ENCODE peak calls at places on chromosomes 12 and 14, in eight cellular contexts. One of them, this sample, is unnamed.

GRCh38 chr12:128833418-128833817 is 9.7 kb upstream of the SLC15A4 start:
- DNase-seq in NCI-H2081: no peak
- DNase-seq in posterior cingulate gyrus: no peak
- DNase-seq in hippocampal formation: no peak
- DNase-seq in fibroblast of lung: no peak
- DNase-seq in CD4-positive, CD25-positive, alpha-beta regulatory T cell: no peak
- DNase-seq in Calu3: no peak
- DNase-seq in stimulated activated CD4-positive, alpha-beta T cell treated with anti-CD3 and anti-CD28 coated beads, Interleukin-15, amount 100 ng/mL, for 48 hours: no peak
- DNase-seq in this sample: no peak

GRCh38 chr12:56267443-56268071 is 815 bp downstream of the COQ10A start:
- DNase-seq in Calu3: no peak
- DNase-seq in NCI-H2081: no peak
- DNase-seq in hippocampal formation: no peak
- DNase-seq in posterior cingulate gyrus: no peak
- DNase-seq in CD4-positive, CD25-positive, alpha-beta regulatory T cell: no peak
- DNase-seq in stimulated activated CD4-positive, alpha-beta T cell treated with anti-CD3 and anti-CD28 coated beads, Interleukin-15, amount 100 ng/mL, for 48 hours: no peak
- DNase-seq in fibroblast of lung: no peak
- DNase-seq in this sample: no peak

GRCh38 chr12:110590806-110591326 is 7.7 kb upstream of the PPTC7 start:
- DNase-seq in NCI-H2081: no peak
- DNase-seq in hippocampal formation: peak
- DNase-seq in stimulated activated CD4-positive, alpha-beta T cell treated with anti-CD3 and anti-CD28 coated beads, Interleukin-15, amount 100 ng/mL, for 48 hours: no peak
- DNase-seq in CD4-positive, CD25-positive, alpha-beta regulatory T cell: peak
- DNase-seq in posterior cingulate gyrus: no peak
- DNase-seq in fibroblast of lung: peak
- DNase-seq in Calu3: no peak
- DNase-seq in this sample: no peak

GRCh38 chr12:119644930-119645329 is 23.0 kb upstream of the PRKAB1 start:
- DNase-seq in CD4-positive, CD25-positive, alpha-beta regulatory T cell: no peak
- DNase-seq in stimulated activated CD4-positive, alpha-beta T cell treated with anti-CD3 and anti-CD28 coated beads, Interleukin-15, amount 100 ng/mL, for 48 hours: no peak
- DNase-seq in NCI-H2081: no peak
- DNase-seq in fibroblast of lung: no peak
- DNase-seq in hippocampal formation: no peak
- DNase-seq in Calu3: no peak
- DNase-seq in posterior cingulate gyrus: no peak
- DNase-seq in this sample: no peak

GRCh38 chr14:21026988-21027315 is 2.1 kb upstream of the NDRG2 start:
- DNase-seq in Calu3: no peak
- DNase-seq in CD4-positive, CD25-positive, alpha-beta regulatory T cell: no peak
- DNase-seq in hippocampal formation: no peak
- DNase-seq in stimulated activated CD4-positive, alpha-beta T cell treated with anti-CD3 and anti-CD28 coated beads, Interleukin-15, amount 100 ng/mL, for 48 hours: no peak
- DNase-seq in posterior cingulate gyrus: no peak
- DNase-seq in NCI-H2081: no peak
- DNase-seq in fibroblast of lung: no peak
- DNase-seq in this sample: no peak

GRCh38 chr14:69853774-69854173 is 25.4 kb upstream of the SMOC1 start:
- DNase-seq in CD4-positive, CD25-positive, alpha-beta regulatory T cell: no peak
- DNase-seq in NCI-H2081: no peak
- DNase-seq in fibroblast of lung: no peak
- DNase-seq in posterior cingulate gyrus: no peak
- DNase-seq in Calu3: no peak
- DNase-seq in hippocampal formation: no peak
- DNase-seq in stimulated activated CD4-positive, alpha-beta T cell treated with anti-CD3 and anti-CD28 coated beads, Interleukin-15, amount 100 ng/mL, for 48 hours: no peak
- DNase-seq in this sample: no peak

GRCh38 chr14:51327376-51327775 is 87.3 kb downstream of the TMX1 start:
- DNase-seq in CD4-positive, CD25-positive, alpha-beta regulatory T cell: no peak
- DNase-seq in hippocampal formation: no peak
- DNase-seq in fibroblast of lung: no peak
- DNase-seq in posterior cingulate gyrus: no peak
- DNase-seq in stimulated activated CD4-positive, alpha-beta T cell treated with anti-CD3 and anti-CD28 coated beads, Interleukin-15, amount 100 ng/mL, for 48 hours: no peak
- DNase-seq in NCI-H2081: no peak
- DNase-seq in Calu3: no peak
- DNase-seq in this sample: no peak

GRCh38 chr12:87280356-87280755 is 748.8 kb downstream of the C12orf50 start:
- DNase-seq in posterior cingulate gyrus: no peak
- DNase-seq in stimulated activated CD4-positive, alpha-beta T cell treated with anti-CD3 and anti-CD28 coated beads, Interleukin-15, amount 100 ng/mL, for 48 hours: no peak
- DNase-seq in CD4-positive, CD25-positive, alpha-beta regulatory T cell: no peak
- DNase-seq in fibroblast of lung: no peak
- DNase-seq in NCI-H2081: no peak
- DNase-seq in Calu3: no peak
- DNase-seq in hippocampal formation: no peak
- DNase-seq in this sample: no peak

GRCh38 chr12:67482751-67483661 is 165.5 kb upstream of the DYRK2 start:
- DNase-seq in posterior cingulate gyrus: peak
- DNase-seq in fibroblast of lung: peak
- DNase-seq in hippocampal formation: peak
- DNase-seq in stimulated activated CD4-positive, alpha-beta T cell treated with anti-CD3 and anti-CD28 coated beads, Interleukin-15, amount 100 ng/mL, for 48 hours: peak
- DNase-seq in NCI-H2081: peak
- DNase-seq in CD4-positive, CD25-positive, alpha-beta regulatory T cell: peak
- DNase-seq in Calu3: peak
- DNase-seq in this sample: peak

GRCh38 chr14:74507796-74508195 is 14.2 kb downstream of the ISCA2 start:
- DNase-seq in NCI-H2081: no peak
- DNase-seq in hippocampal formation: no peak
- DNase-seq in fibroblast of lung: no peak
- DNase-seq in CD4-positive, CD25-positive, alpha-beta regulatory T cell: no peak
- DNase-seq in stimulated activated CD4-positive, alpha-beta T cell treated with anti-CD3 and anti-CD28 coated beads, Interleukin-15, amount 100 ng/mL, for 48 hours: no peak
- DNase-seq in posterior cingulate gyrus: no peak
- DNase-seq in Calu3: no peak
- DNase-seq in this sample: no peak

GRCh38 chr14:96088131-96088880 is 49.1 kb downstream of the C14orf132 start:
- DNase-seq in CD4-positive, CD25-positive, alpha-beta regulatory T cell: no peak
- DNase-seq in posterior cingulate gyrus: no peak
- DNase-seq in fibroblast of lung: no peak
- DNase-seq in hippocampal formation: no peak
- DNase-seq in stimulated activated CD4-positive, alpha-beta T cell treated with anti-CD3 and anti-CD28 coated beads, Interleukin-15, amount 100 ng/mL, for 48 hours: no peak
- DNase-seq in Calu3: no peak
- DNase-seq in NCI-H2081: no peak
- DNase-seq in this sample: no peak

GRCh38 chr12:1670815-1671268 is 20.0 kb upstream of the ADIPOR2 start:
- DNase-seq in posterior cingulate gyrus: no peak
- DNase-seq in hippocampal formation: no peak
- DNase-seq in Calu3: peak
- DNase-seq in stimulated activated CD4-positive, alpha-beta T cell treated with anti-CD3 and anti-CD28 coated beads, Interleukin-15, amount 100 ng/mL, for 48 hours: no peak
- DNase-seq in CD4-positive, CD25-positive, alpha-beta regulatory T cell: no peak
- DNase-seq in NCI-H2081: no peak
- DNase-seq in fibroblast of lung: no peak
- DNase-seq in this sample: no peak

GRCh38 chr14:65496178-65496993 is 83.9 kb downstream of the FUT8 start:
- DNase-seq in NCI-H2081: no peak
- DNase-seq in stimulated activated CD4-positive, alpha-beta T cell treated with anti-CD3 and anti-CD28 coated beads, Interleukin-15, amount 100 ng/mL, for 48 hours: no peak
- DNase-seq in Calu3: no peak
- DNase-seq in hippocampal formation: no peak
- DNase-seq in fibroblast of lung: peak
- DNase-seq in posterior cingulate gyrus: no peak
- DNase-seq in CD4-positive, CD25-positive, alpha-beta regulatory T cell: no peak
- DNase-seq in this sample: no peak

GRCh38 chr12:89333564-89334252 is 18.6 kb downstream of the DUSP6 start:
- DNase-seq in stimulated activated CD4-positive, alpha-beta T cell treated with anti-CD3 and anti-CD28 coated beads, Interleukin-15, amount 100 ng/mL, for 48 hours: no peak
- DNase-seq in NCI-H2081: no peak
- DNase-seq in fibroblast of lung: no peak
- DNase-seq in CD4-positive, CD25-positive, alpha-beta regulatory T cell: peak
- DNase-seq in Calu3: no peak
- DNase-seq in hippocampal formation: no peak
- DNase-seq in posterior cingulate gyrus: no peak
- DNase-seq in this sample: no peak

GRCh38 chr12:72272731-72273498 is 745 bp downstream of the TRHDE start:
- DNase-seq in hippocampal formation: no peak
- DNase-seq in posterior cingulate gyrus: peak
- DNase-seq in NCI-H2081: no peak
- DNase-seq in Calu3: peak
- DNase-seq in stimulated activated CD4-positive, alpha-beta T cell treated with anti-CD3 and anti-CD28 coated beads, Interleukin-15, amount 100 ng/mL, for 48 hours: no peak
- DNase-seq in CD4-positive, CD25-positive, alpha-beta regulatory T cell: no peak
- DNase-seq in fibroblast of lung: peak
- DNase-seq in this sample: no peak

GRCh38 chr12:125271850-125272249 is 206.6 kb downstream of the AACS start:
- DNase-seq in posterior cingulate gyrus: no peak
- DNase-seq in CD4-positive, CD25-positive, alpha-beta regulatory T cell: no peak
- DNase-seq in hippocampal formation: no peak
- DNase-seq in Calu3: no peak
- DNase-seq in stimulated activated CD4-positive, alpha-beta T cell treated with anti-CD3 and anti-CD28 coated beads, Interleukin-15, amount 100 ng/mL, for 48 hours: no peak
- DNase-seq in NCI-H2081: no peak
- DNase-seq in fibroblast of lung: no peak
- DNase-seq in this sample: no peak

GRCh38 chr12:21615441-21615840 is 10.8 kb upstream of the GYS2 start:
- DNase-seq in posterior cingulate gyrus: no peak
- DNase-seq in NCI-H2081: no peak
- DNase-seq in stimulated activated CD4-positive, alpha-beta T cell treated with anti-CD3 and anti-CD28 coated beads, Interleukin-15, amount 100 ng/mL, for 48 hours: no peak
- DNase-seq in fibroblast of lung: no peak
- DNase-seq in CD4-positive, CD25-positive, alpha-beta regulatory T cell: peak
- DNase-seq in Calu3: no peak
- DNase-seq in hippocampal formation: no peak
- DNase-seq in this sample: no peak

GRCh38 chr12:103652808-103653207 is 65.7 kb downstream of the STAB2 start:
- DNase-seq in Calu3: no peak
- DNase-seq in NCI-H2081: no peak
- DNase-seq in hippocampal formation: no peak
- DNase-seq in fibroblast of lung: no peak
- DNase-seq in CD4-positive, CD25-positive, alpha-beta regulatory T cell: no peak
- DNase-seq in stimulated activated CD4-positive, alpha-beta T cell treated with anti-CD3 and anti-CD28 coated beads, Interleukin-15, amount 100 ng/mL, for 48 hours: no peak
- DNase-seq in posterior cingulate gyrus: no peak
- DNase-seq in this sample: no peak

GRCh38 chr12:24228980-24229730 is 279.7 kb upstream of the SOX5 start:
- DNase-seq in Calu3: no peak
- DNase-seq in stimulated activated CD4-positive, alpha-beta T cell treated with anti-CD3 and anti-CD28 coated beads, Interleukin-15, amount 100 ng/mL, for 48 hours: no peak
- DNase-seq in posterior cingulate gyrus: no peak
- DNase-seq in NCI-H2081: no peak
- DNase-seq in fibroblast of lung: peak
- DNase-seq in CD4-positive, CD25-positive, alpha-beta regulatory T cell: no peak
- DNase-seq in hippocampal formation: no peak
- DNase-seq in this sample: no peak

GRCh38 chr12:1920971-1921370 is 2.5 kb upstream of the CACNA2D4 start:
- DNase-seq in stimulated activated CD4-positive, alpha-beta T cell treated with anti-CD3 and anti-CD28 coated beads, Interleukin-15, amount 100 ng/mL, for 48 hours: no peak
- DNase-seq in posterior cingulate gyrus: no peak
- DNase-seq in NCI-H2081: no peak
- DNase-seq in CD4-positive, CD25-positive, alpha-beta regulatory T cell: no peak
- DNase-seq in hippocampal formation: no peak
- DNase-seq in Calu3: no peak
- DNase-seq in fibroblast of lung: no peak
- DNase-seq in this sample: peak

GRCh38 chr14:75204106-75204505 is 27.7 kb upstream of the TMED10 start:
- DNase-seq in NCI-H2081: no peak
- DNase-seq in hippocampal formation: no peak
- DNase-seq in stimulated activated CD4-positive, alpha-beta T cell treated with anti-CD3 and anti-CD28 coated beads, Interleukin-15, amount 100 ng/mL, for 48 hours: no peak
- DNase-seq in fibroblast of lung: peak
- DNase-seq in CD4-positive, CD25-positive, alpha-beta regulatory T cell: peak
- DNase-seq in posterior cingulate gyrus: no peak
- DNase-seq in Calu3: peak
- DNase-seq in this sample: no peak

GRCh38 chr14:75238728-75239455 is 39.7 kb upstream of the FOS start:
- DNase-seq in NCI-H2081: no peak
- DNase-seq in fibroblast of lung: no peak
- DNase-seq in posterior cingulate gyrus: peak
- DNase-seq in CD4-positive, CD25-positive, alpha-beta regulatory T cell: no peak
- DNase-seq in hippocampal formation: no peak
- DNase-seq in Calu3: peak
- DNase-seq in stimulated activated CD4-positive, alpha-beta T cell treated with anti-CD3 and anti-CD28 coated beads, Interleukin-15, amount 100 ng/mL, for 48 hours: no peak
- DNase-seq in this sample: no peak

GRCh38 chr14:55160989-55161388 is 30.4 kb downstream of the DLGAP5 start:
- DNase-seq in stimulated activated CD4-positive, alpha-beta T cell treated with anti-CD3 and anti-CD28 coated beads, Interleukin-15, amount 100 ng/mL, for 48 hours: no peak
- DNase-seq in fibroblast of lung: peak
- DNase-seq in posterior cingulate gyrus: no peak
- DNase-seq in NCI-H2081: peak
- DNase-seq in Calu3: no peak
- DNase-seq in CD4-positive, CD25-positive, alpha-beta regulatory T cell: peak
- DNase-seq in hippocampal formation: peak
- DNase-seq in this sample: no peak

GRCh38 chr12:125300249-125300648 is 235.0 kb downstream of the AACS start:
- DNase-seq in hippocampal formation: no peak
- DNase-seq in posterior cingulate gyrus: no peak
- DNase-seq in CD4-positive, CD25-positive, alpha-beta regulatory T cell: no peak
- DNase-seq in stimulated activated CD4-positive, alpha-beta T cell treated with anti-CD3 and anti-CD28 coated beads, Interleukin-15, amount 100 ng/mL, for 48 hours: no peak
- DNase-seq in fibroblast of lung: no peak
- DNase-seq in Calu3: no peak
- DNase-seq in NCI-H2081: no peak
- DNase-seq in this sample: no peak

GRCh38 chr12:51823875-51824565 is 24.5 kb downstream of the FIGNL2 start:
- DNase-seq in NCI-H2081: peak
- DNase-seq in fibroblast of lung: peak
- DNase-seq in hippocampal formation: peak
- DNase-seq in stimulated activated CD4-positive, alpha-beta T cell treated with anti-CD3 and anti-CD28 coated beads, Interleukin-15, amount 100 ng/mL, for 48 hours: no peak
- DNase-seq in CD4-positive, CD25-positive, alpha-beta regulatory T cell: peak
- DNase-seq in posterior cingulate gyrus: peak
- DNase-seq in Calu3: peak
- DNase-seq in this sample: no peak

GRCh38 chr12:1655225-1655788 is 26.3 kb downstream of the WNT5B start:
- DNase-seq in CD4-positive, CD25-positive, alpha-beta regulatory T cell: no peak
- DNase-seq in posterior cingulate gyrus: no peak
- DNase-seq in fibroblast of lung: no peak
- DNase-seq in NCI-H2081: no peak
- DNase-seq in stimulated activated CD4-positive, alpha-beta T cell treated with anti-CD3 and anti-CD28 coated beads, Interleukin-15, amount 100 ng/mL, for 48 hours: no peak
- DNase-seq in Calu3: no peak
- DNase-seq in hippocampal formation: no peak
- DNase-seq in this sample: no peak

GRCh38 chr14:105475269-105475915 is 771 bp downstream of the CRIP2 start:
- DNase-seq in Calu3: peak
- DNase-seq in NCI-H2081: peak
- DNase-seq in CD4-positive, CD25-positive, alpha-beta regulatory T cell: no peak
- DNase-seq in fibroblast of lung: no peak
- DNase-seq in stimulated activated CD4-positive, alpha-beta T cell treated with anti-CD3 and anti-CD28 coated beads, Interleukin-15, amount 100 ng/mL, for 48 hours: no peak
- DNase-seq in hippocampal formation: no peak
- DNase-seq in posterior cingulate gyrus: no peak
- DNase-seq in this sample: no peak

GRCh38 chr12:31867292-31867691 is 91.9 kb upstream of the RESF1 start:
- DNase-seq in fibroblast of lung: no peak
- DNase-seq in stimulated activated CD4-positive, alpha-beta T cell treated with anti-CD3 and anti-CD28 coated beads, Interleukin-15, amount 100 ng/mL, for 48 hours: no peak
- DNase-seq in CD4-positive, CD25-positive, alpha-beta regulatory T cell: no peak
- DNase-seq in Calu3: no peak
- DNase-seq in hippocampal formation: no peak
- DNase-seq in NCI-H2081: no peak
- DNase-seq in posterior cingulate gyrus: no peak
- DNase-seq in this sample: no peak

GRCh38 chr14:73770977-73771847 is 57.0 kb upstream of the PNMA1 start:
- DNase-seq in CD4-positive, CD25-positive, alpha-beta regulatory T cell: no peak
- DNase-seq in hippocampal formation: no peak
- DNase-seq in posterior cingulate gyrus: no peak
- DNase-seq in Calu3: no peak
- DNase-seq in stimulated activated CD4-positive, alpha-beta T cell treated with anti-CD3 and anti-CD28 coated beads, Interleukin-15, amount 100 ng/mL, for 48 hours: no peak
- DNase-seq in fibroblast of lung: no peak
- DNase-seq in NCI-H2081: no peak
- DNase-seq in this sample: no peak

GRCh38 chr12:6352198-6353173 is 10.6 kb upstream of the TNFRSF1A start:
- DNase-seq in posterior cingulate gyrus: no peak
- DNase-seq in Calu3: no peak
- DNase-seq in stimulated activated CD4-positive, alpha-beta T cell treated with anti-CD3 and anti-CD28 coated beads, Interleukin-15, amount 100 ng/mL, for 48 hours: no peak
- DNase-seq in NCI-H2081: no peak
- DNase-seq in CD4-positive, CD25-positive, alpha-beta regulatory T cell: no peak
- DNase-seq in fibroblast of lung: no peak
- DNase-seq in hippocampal formation: no peak
- DNase-seq in this sample: no peak